ENCODE peak calls at places on chromosome 1, in five cellular contexts. T is kidney epithelial cell, Q is HFFc6, W is T-helper 2 cell, X is amygdala. J is an unnamed sample.

GRCh38 chr1:171485375-171486047 is at the start of gene PRRC2C:
- DNase-seq in T (peak; percentile 93), Q (peak; percentile 97), W (peak; percentile 88), X (peak; percentile 96), J (peak; percentile 94)

GRCh38 chr1:201731592-201731991 is 97.4 kb upstream of the IPO9 start:
- DNase-seq in T (no peak), Q (no peak), W (no peak), X (no peak), J (no peak)

GRCh38 chr1:105838071-105838470 is 1218.4 kb upstream of the PRMT6 start:
- DNase-seq in T (no peak), Q (no peak), W (no peak), X (no peak), J (no peak)

GRCh38 chr1:212261361-212261929 is 23.8 kb upstream of the PPP2R5A start:
- DNase-seq in T (no peak), Q (no peak), W (no peak), X (no peak), J (no peak)

GRCh38 chr1:169163059-169163458 is 56.6 kb downstream of the ATP1B1 start:
- DNase-seq in T (no peak), Q (no peak), W (no peak), X (no peak), J (no peak)

GRCh38 chr1:230629511-230629910 is 12.8 kb upstream of the COG2 start:
- DNase-seq in T (no peak), Q (no peak), W (no peak), X (no peak), J (no peak)

GRCh38 chr1:230107941-230108340 is 40.9 kb downstream of the GALNT2 start:
- DNase-seq in T (no peak), Q (no peak), W (no peak), X (peak; percentile 11), J (no peak)

GRCh38 chr1:208188607-208189006 is 55.6 kb downstream of the PLXNA2 start:
- DNase-seq in T (no peak), Q (no peak), W (no peak), X (no peak), J (no peak)

GRCh38 chr1:219247441-219247840 is 73.8 kb downstream of the LYPLAL1 start:
- DNase-seq in T (no peak), Q (no peak), W (no peak), X (no peak), J (no peak)

GRCh38 chr1:151837197-151837596 is 2.4 kb downstream of the C2CD4D start:
- DNase-seq in T (no peak), Q (no peak), W (no peak), X (no peak), J (peak; percentile 27)

GRCh38 chr1:1683104-1683905 is 9.3 kb downstream of the SLC35E2B start:
- DNase-seq in T (no peak), Q (no peak), W (no peak), X (no peak), J (no peak)

GRCh38 chr1:44881011-44881632 is 38.1 kb upstream of the PTCH2 start:
- DNase-seq in T (peak; percentile 14), Q (peak; percentile 85), W (no peak), X (no peak), J (no peak)

GRCh38 chr1:156746716-156747631 is 4.5 kb downstream of the HDGF start:
- DNase-seq in T (no peak), Q (peak; percentile 91), W (peak; percentile 34), X (peak; percentile 75), J (peak; percentile 79)

GRCh38 chr1:44053394-44053793 is 22.1 kb upstream of the SLC6A9 start:
- DNase-seq in T (no peak), Q (no peak), W (no peak), X (no peak), J (no peak)

GRCh38 chr1:20411196-20411980 is 74.6 kb downstream of the CAMK2N1 start:
- DNase-seq in T (peak; percentile 66), Q (peak; percentile 93), W (no peak), X (no peak), J (no peak)

GRCh38 chr1:94322696-94323095 is 85.3 kb upstream of the ARHGAP29 start:
- DNase-seq in T (no peak), Q (no peak), W (no peak), X (no peak), J (no peak)

GRCh38 chr1:65066379-65066765 is 81.6 kb upstream of the AK4 start:
- DNase-seq in T (no peak), Q (no peak), W (no peak), X (no peak), J (no peak)

GRCh38 chr1:30801826-30802198 is 44.2 kb upstream of the LAPTM5 start:
- DNase-seq in T (no peak), Q (peak; percentile 30), W (peak; percentile 76), X (peak; percentile 80), J (peak; percentile 77)

GRCh38 chr1:12553963-12554362 is 64.0 kb downstream of the DHRS3 start:
- DNase-seq in T (no peak), Q (no peak), W (no peak), X (no peak), J (no peak)

GRCh38 chr1:45272943-45273342 is 53.8 kb upstream of the HPDL start:
- DNase-seq in T (no peak), Q (peak; percentile 16), W (no peak), X (no peak), J (no peak)

GRCh38 chr1:162316187-162316586 is 60.5 kb downstream of the SPATA46 start:
- DNase-seq in T (no peak), Q (no peak), W (no peak), X (no peak), J (peak; percentile 5)

GRCh38 chr1:78284354-78284753 is 206.4 kb upstream of the PTGFR start:
- DNase-seq in T (no peak), Q (peak; percentile 12), W (no peak), X (no peak), J (no peak)

J was measured in DND-41.